ENCODE peak calls at places on chromosomes 7 and 10, in nine cellular contexts. One of them, this sample, is unnamed.
A peak's percentile ranks its signal among the peaks of the same experiment; 100 is the strongest.

GRCh38 chr7:116317907-116318306 is 107.6 kb downstream of the TES start:
- DNase-seq in brain microvascular endothelial cell: no peak
- DNase-seq in astrocyte of the spinal cord: no peak
- DNase-seq in PC-9: peak; percentile 6
- DNase-seq in AG10803: peak; percentile 56
- DNase-seq in right lobe of liver: no peak
- DNase-seq in GM06990: no peak
- DNase-seq in transverse colon: no peak
- DNase-seq in pancreas: no peak
- DNase-seq in this sample: peak; percentile 37

GRCh38 chr7:140646931-140647647 is 6.5 kb upstream of the DENND2A start:
- DNase-seq in brain microvascular endothelial cell: no peak
- DNase-seq in astrocyte of the spinal cord: peak; percentile 19
- DNase-seq in PC-9: no peak
- DNase-seq in AG10803: no peak
- DNase-seq in right lobe of liver: no peak
- DNase-seq in GM06990: no peak
- DNase-seq in transverse colon: peak; percentile 37
- DNase-seq in pancreas: peak; percentile 22
- DNase-seq in this sample: peak; percentile 17

GRCh38 chr7:97179454-97180104 is 62.1 kb downstream of the SDHAF3 start:
- DNase-seq in brain microvascular endothelial cell: peak; percentile 37
- DNase-seq in astrocyte of the spinal cord: peak; percentile 67
- DNase-seq in PC-9: peak; percentile 27
- DNase-seq in AG10803: peak; percentile 64
- DNase-seq in right lobe of liver: no peak
- DNase-seq in GM06990: peak; percentile 3
- DNase-seq in transverse colon: peak; percentile 23
- DNase-seq in pancreas: peak; percentile 18
- DNase-seq in this sample: peak; percentile 79

GRCh38 chr10:102068216-102068615 is 3.1 kb downstream of the HPS6 start:
- DNase-seq in brain microvascular endothelial cell: no peak
- DNase-seq in astrocyte of the spinal cord: no peak
- DNase-seq in PC-9: no peak
- DNase-seq in AG10803: peak; percentile 12
- DNase-seq in right lobe of liver: peak; percentile 49
- DNase-seq in GM06990: no peak
- DNase-seq in transverse colon: peak; percentile 27
- DNase-seq in pancreas: no peak
- DNase-seq in this sample: peak; percentile 27

GRCh38 chr7:26449175-26450165 is 157.8 kb downstream of the SNX10 start:
- DNase-seq in brain microvascular endothelial cell: peak; percentile 35
- DNase-seq in astrocyte of the spinal cord: peak; percentile 65
- DNase-seq in PC-9: peak; percentile 39
- DNase-seq in AG10803: peak; percentile 62
- DNase-seq in right lobe of liver: peak; percentile 30
- DNase-seq in GM06990: no peak
- DNase-seq in transverse colon: no peak
- DNase-seq in pancreas: no peak
- DNase-seq in this sample: peak; percentile 30

GRCh38 chr7:36889182-36889581 is 164.9 kb upstream of the AOAH start:
- DNase-seq in brain microvascular endothelial cell: no peak
- DNase-seq in astrocyte of the spinal cord: no peak
- DNase-seq in PC-9: no peak
- DNase-seq in AG10803: no peak
- DNase-seq in right lobe of liver: no peak
- DNase-seq in GM06990: no peak
- DNase-seq in transverse colon: no peak
- DNase-seq in pancreas: no peak
- DNase-seq in this sample: no peak

GRCh38 chr10:132714096-132714721 is 71.7 kb downstream of the NKX6-2 start:
- DNase-seq in brain microvascular endothelial cell: no peak
- DNase-seq in astrocyte of the spinal cord: peak; percentile 67
- DNase-seq in PC-9: no peak
- DNase-seq in AG10803: no peak
- DNase-seq in right lobe of liver: no peak
- DNase-seq in GM06990: no peak
- DNase-seq in transverse colon: no peak
- DNase-seq in pancreas: no peak
- DNase-seq in this sample: no peak

GRCh38 chr10:102835007-102835482 is 2.2 kb downstream of the CYP17A1 start:
- DNase-seq in brain microvascular endothelial cell: peak; percentile 51
- DNase-seq in astrocyte of the spinal cord: peak; percentile 63
- DNase-seq in PC-9: peak; percentile 58
- DNase-seq in AG10803: peak; percentile 66
- DNase-seq in right lobe of liver: peak; percentile 64
- DNase-seq in GM06990: peak; percentile 37
- DNase-seq in transverse colon: peak; percentile 78
- DNase-seq in pancreas: peak; percentile 54
- DNase-seq in this sample: peak; percentile 85

GRCh38 chr7:130758429-130759056 is 24.5 kb upstream of the KLF14 start:
- DNase-seq in brain microvascular endothelial cell: no peak
- DNase-seq in astrocyte of the spinal cord: peak; percentile 73
- DNase-seq in PC-9: no peak
- DNase-seq in AG10803: peak; percentile 70
- DNase-seq in right lobe of liver: no peak
- DNase-seq in GM06990: no peak
- DNase-seq in transverse colon: no peak
- DNase-seq in pancreas: no peak
- DNase-seq in this sample: peak; percentile 84

GRCh38 chr7:158409120-158409519 is 178.5 kb downstream of the PTPRN2 start:
- DNase-seq in brain microvascular endothelial cell: no peak
- DNase-seq in astrocyte of the spinal cord: no peak
- DNase-seq in PC-9: no peak
- DNase-seq in AG10803: no peak
- DNase-seq in right lobe of liver: no peak
- DNase-seq in GM06990: no peak
- DNase-seq in transverse colon: no peak
- DNase-seq in pancreas: no peak
- DNase-seq in this sample: no peak

GRCh38 chr10:30422981-30423654 is 10.9 kb upstream of the MAP3K8 start:
- DNase-seq in brain microvascular endothelial cell: peak; percentile 48
- DNase-seq in astrocyte of the spinal cord: peak; percentile 56
- DNase-seq in PC-9: peak; percentile 92
- DNase-seq in AG10803: peak; percentile 77
- DNase-seq in right lobe of liver: no peak
- DNase-seq in GM06990: no peak
- DNase-seq in transverse colon: peak; percentile 52
- DNase-seq in pancreas: no peak
- DNase-seq in this sample: peak; percentile 60

GRCh38 chr10:119139464-119140067 is 25.9 kb downstream of the SFXN4 start:
- DNase-seq in brain microvascular endothelial cell: no peak
- DNase-seq in astrocyte of the spinal cord: no peak
- DNase-seq in PC-9: peak; percentile 12
- DNase-seq in AG10803: peak; percentile 31
- DNase-seq in right lobe of liver: peak; percentile 38
- DNase-seq in GM06990: no peak
- DNase-seq in transverse colon: no peak
- DNase-seq in pancreas: no peak
- DNase-seq in this sample: peak; percentile 17

DNA sequence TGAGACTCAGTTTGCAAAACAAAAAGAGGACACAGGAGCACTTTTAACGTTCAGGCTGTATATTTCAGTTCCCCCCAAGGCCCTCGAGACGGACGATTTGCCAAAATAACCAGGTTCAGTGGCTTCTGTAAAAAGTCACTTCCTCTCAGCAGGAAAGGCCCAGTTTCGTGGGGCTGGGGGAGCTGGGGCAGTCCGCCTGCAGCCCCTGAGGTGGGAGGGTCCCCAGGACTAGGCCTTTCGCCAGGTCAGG is 28.8 kb downstream of the WDR86 start:
- DNase-seq in brain microvascular endothelial cell: no peak
- DNase-seq in astrocyte of the spinal cord: no peak
- DNase-seq in PC-9: no peak
- DNase-seq in AG10803: no peak
- DNase-seq in right lobe of liver: no peak
- DNase-seq in GM06990: no peak
- DNase-seq in transverse colon: no peak
- DNase-seq in pancreas: no peak
- DNase-seq in this sample: no peak
- H3K4me3 ChIP-seq in brain microvascular endothelial cell: no peak overlapping the region
- H3K4me3 ChIP-seq in astrocyte of the spinal cord: no peak overlapping the region
- H3K4me3 ChIP-seq in PC-9: no peak overlapping the region
- H3K4me3 ChIP-seq in AG10803: no peak overlapping the region
- H3K4me3 ChIP-seq in right lobe of liver: no peak overlapping the region
- H3K4me3 ChIP-seq in GM06990: peak overlapping the region; percentile 40
- H3K4me3 ChIP-seq in transverse colon: peak overlapping the region; percentile 40
- H3K4me3 ChIP-seq in pancreas: no peak overlapping the region
- H3K4me3 ChIP-seq in this sample: no peak overlapping the region

DNA sequence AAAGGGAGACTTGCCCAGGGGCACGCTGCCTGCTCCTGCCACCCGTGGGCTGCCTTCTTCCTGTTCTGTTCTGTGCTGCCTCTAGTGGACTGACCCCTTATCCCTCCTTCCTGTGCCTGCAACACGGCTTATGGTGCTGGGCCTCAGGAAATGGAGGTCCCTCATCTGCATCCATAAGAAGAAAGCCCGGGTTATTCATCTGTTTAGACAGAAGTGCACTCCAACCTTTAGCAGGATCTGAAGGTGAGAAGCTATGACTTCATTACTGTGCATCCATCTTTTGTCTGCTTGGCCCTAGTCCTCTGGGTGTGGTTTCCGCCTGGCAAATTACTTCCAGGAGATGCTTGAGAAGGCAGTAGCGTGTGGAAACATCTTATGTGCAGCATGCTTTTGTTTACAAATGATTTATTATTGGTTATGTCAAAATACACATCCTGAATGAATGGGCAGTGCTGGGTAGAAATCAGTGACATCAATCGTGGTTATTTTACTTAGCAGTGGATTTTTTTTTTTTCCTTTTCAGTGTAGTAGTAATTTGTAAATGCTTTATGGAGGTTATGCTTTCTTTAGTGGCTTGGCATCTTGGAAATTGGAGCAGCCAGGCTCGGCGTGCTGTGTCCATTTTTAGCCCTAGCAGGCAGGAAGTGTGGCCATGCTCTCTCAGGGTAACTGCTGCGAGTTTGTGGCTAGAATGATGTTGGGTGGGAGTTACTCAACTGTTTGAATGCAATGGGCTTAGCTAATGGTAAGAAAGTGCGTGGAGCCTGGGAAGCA is 12.7 kb downstream of the PTPRE start:
- DNase-seq in brain microvascular endothelial cell: peak; percentile 75
- DNase-seq in astrocyte of the spinal cord: peak; percentile 77
- DNase-seq in PC-9: no peak
- DNase-seq in AG10803: peak; percentile 92
- DNase-seq in right lobe of liver: no peak
- DNase-seq in GM06990: no peak
- DNase-seq in transverse colon: no peak
- DNase-seq in pancreas: no peak
- DNase-seq in this sample: peak; percentile 29
- TF ChIP-seq CTCF in brain microvascular endothelial cell: peak; percentile 73
- TF ChIP-seq CTCF in astrocyte of the spinal cord: peak; percentile 36
- TF ChIP-seq CTCF in PC-9: no peak
- TF ChIP-seq CTCF in AG10803: peak; percentile 33
- TF ChIP-seq CTCF in right lobe of liver: no peak
- TF ChIP-seq CTCF in GM06990: no peak
- TF ChIP-seq CTCF in transverse colon: peak; percentile 10
- TF ChIP-seq CTCF in pancreas: no peak
- TF ChIP-seq CTCF in this sample: peak; percentile 4

DNA sequence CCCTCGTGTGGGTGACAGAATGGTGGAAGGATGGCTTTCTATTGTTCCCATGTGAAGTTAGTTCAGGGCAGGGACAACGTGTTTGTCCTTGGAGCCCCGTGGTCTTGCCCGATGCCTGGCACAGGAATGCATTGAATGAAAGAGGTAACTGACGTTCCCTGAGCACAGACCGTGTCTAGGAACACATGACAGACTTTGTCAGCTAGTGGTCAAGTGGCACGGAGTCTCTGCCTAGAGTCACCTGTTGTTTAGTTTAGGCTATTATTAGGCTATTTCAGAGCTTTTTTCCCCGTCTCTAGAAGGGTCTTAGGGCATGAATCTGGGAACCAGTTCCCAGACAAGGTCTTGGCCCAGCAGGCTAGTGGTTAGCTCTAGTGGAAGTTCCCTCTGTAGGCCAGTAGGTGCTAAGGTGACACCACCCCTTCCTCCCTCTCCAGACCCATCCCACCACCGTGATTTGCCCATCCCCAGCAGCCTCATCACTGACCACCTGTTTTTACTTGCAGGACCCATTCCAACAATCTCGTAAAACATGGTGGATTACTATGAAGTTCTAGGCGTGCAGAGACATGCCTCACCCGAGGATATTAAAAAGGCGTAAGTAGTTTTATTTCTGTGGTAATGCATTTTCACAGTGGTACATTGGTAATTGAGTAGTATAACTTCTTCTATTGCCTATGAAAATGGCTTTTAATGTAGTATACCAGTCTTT is 21.4 kb downstream of the DNAJB6 start:
- DNase-seq in brain microvascular endothelial cell: no peak
- DNase-seq in astrocyte of the spinal cord: no peak
- DNase-seq in PC-9: no peak
- DNase-seq in AG10803: no peak
- DNase-seq in right lobe of liver: no peak
- DNase-seq in GM06990: no peak
- DNase-seq in transverse colon: no peak
- DNase-seq in pancreas: no peak
- DNase-seq in this sample: no peak
- H3K4me3 ChIP-seq in brain microvascular endothelial cell: no peak overlapping the region
- H3K4me3 ChIP-seq in astrocyte of the spinal cord: no peak overlapping the region
- H3K4me3 ChIP-seq in PC-9: no peak overlapping the region
- H3K4me3 ChIP-seq in AG10803: no peak overlapping the region
- H3K4me3 ChIP-seq in right lobe of liver: no peak overlapping the region
- H3K4me3 ChIP-seq in GM06990: no peak overlapping the region
- H3K4me3 ChIP-seq in transverse colon: no peak overlapping the region
- H3K4me3 ChIP-seq in pancreas: no peak overlapping the region
- H3K4me3 ChIP-seq in this sample: no peak overlapping the region

GRCh38 chr7:99840136-99840869 is 12.5 kb downstream of the CYP3A43 start:
- DNase-seq in brain microvascular endothelial cell: no peak
- DNase-seq in astrocyte of the spinal cord: no peak
- DNase-seq in PC-9: no peak
- DNase-seq in AG10803: no peak
- DNase-seq in right lobe of liver: no peak
- DNase-seq in GM06990: no peak
- DNase-seq in transverse colon: no peak
- DNase-seq in pancreas: no peak
- DNase-seq in this sample: no peak

GRCh38 chr7:99834382-99834781 is 6.6 kb downstream of the CYP3A43 start:
- DNase-seq in brain microvascular endothelial cell: no peak
- DNase-seq in astrocyte of the spinal cord: no peak
- DNase-seq in PC-9: no peak
- DNase-seq in AG10803: no peak
- DNase-seq in right lobe of liver: no peak
- DNase-seq in GM06990: no peak
- DNase-seq in transverse colon: no peak
- DNase-seq in pancreas: no peak
- DNase-seq in this sample: no peak

GRCh38 chr7:99835189-99835588 is 7.4 kb downstream of the CYP3A43 start:
- DNase-seq in brain microvascular endothelial cell: no peak
- DNase-seq in astrocyte of the spinal cord: no peak
- DNase-seq in PC-9: no peak
- DNase-seq in AG10803: no peak
- DNase-seq in right lobe of liver: no peak
- DNase-seq in GM06990: no peak
- DNase-seq in transverse colon: no peak
- DNase-seq in pancreas: no peak
- DNase-seq in this sample: no peak

GRCh38 chr7:99839560-99840011 is 11.8 kb downstream of the CYP3A43 start:
- DNase-seq in brain microvascular endothelial cell: no peak
- DNase-seq in astrocyte of the spinal cord: no peak
- DNase-seq in PC-9: peak; percentile 9
- DNase-seq in AG10803: no peak
- DNase-seq in right lobe of liver: no peak
- DNase-seq in GM06990: no peak
- DNase-seq in transverse colon: peak; percentile 40
- DNase-seq in pancreas: peak; percentile 34
- DNase-seq in this sample: no peak

GRCh38 chr7:99837649-99838361 is 10.0 kb downstream of the CYP3A43 start:
- DNase-seq in brain microvascular endothelial cell: no peak
- DNase-seq in astrocyte of the spinal cord: no peak
- DNase-seq in PC-9: peak; percentile 5
- DNase-seq in AG10803: peak; percentile 8
- DNase-seq in right lobe of liver: no peak
- DNase-seq in GM06990: no peak
- DNase-seq in transverse colon: no peak
- DNase-seq in pancreas: no peak
- DNase-seq in this sample: peak; percentile 27
- TF ChIP-seq CTCF in brain microvascular endothelial cell: no peak
- TF ChIP-seq CTCF in astrocyte of the spinal cord: peak; percentile 6
- TF ChIP-seq CTCF in PC-9: peak; percentile 58
- TF ChIP-seq CTCF in AG10803: peak; percentile 16
- TF ChIP-seq CTCF in right lobe of liver: peak; percentile 45
- TF ChIP-seq CTCF in GM06990: peak; percentile 30
- TF ChIP-seq CTCF in transverse colon: peak; percentile 29
- TF ChIP-seq CTCF in pancreas: peak; percentile 17
- TF ChIP-seq CTCF in this sample: no peak

This sample was measured in fibroblast of the aortic adventitia.